ENCODE peak calls at places on chromosomes 5 and 9, in seven cellular contexts. G, N, L, V, O, D and B are unnamed samples.

GRCh38 chr9:935348-935965 is 41.0 kb upstream of the DMRT3 start:
- DNase-seq in N (no peak), O (no peak), G (no peak), D (peak), V (no peak), L (no peak), B (no peak)

GRCh38 chr9:74277532-74277931 is 219.6 kb upstream of the RORB start:
- DNase-seq in N (no peak), D (no peak), L (no peak), G (no peak), V (no peak), O (no peak), B (peak)

GRCh38 chr5:154296525-154297159 is 106.1 kb downstream of the GALNT10 start:
- DNase-seq in N (no peak), L (no peak), D (no peak), V (no peak), O (no peak), G (no peak), B (no peak)

GRCh38 chr9:23586906-23587305 is 239.1 kb downstream of the ELAVL2 start:
- DNase-seq in O (no peak), G (no peak), L (no peak), N (no peak), V (no peak), D (no peak), B (no peak)

GRCh38 chr9:87503970-87504369 is 6.3 kb downstream of the DAPK1 start:
- DNase-seq in G (no peak), N (no peak), V (no peak), L (no peak), O (no peak), D (peak), B (peak)

GRCh38 chr5:427415-428087 is 15.4 kb upstream of the EXOC3 start:
- DNase-seq in V (no peak), O (peak), G (no peak), D (no peak), L (no peak), N (peak), B (no peak)

GRCh38 chr9:93657331-93658111 is 81.1 kb downstream of the PHF2 start:
- DNase-seq in V (no peak), L (no peak), N (peak), O (no peak), D (no peak), G (peak), B (no peak)

GRCh38 chr9:124443625-124444024 is 6.6 kb upstream of the ADGRD2 start:
- DNase-seq in O (no peak), L (no peak), N (no peak), G (no peak), D (no peak), V (no peak), B (no peak)

GRCh38 chr5:54991446-54991845 is 6.1 kb upstream of the ESM1 start:
- DNase-seq in L (no peak), N (no peak), V (no peak), O (no peak), G (no peak), D (peak), B (no peak)

GRCh38 chr5:72018158-72018803 is 89.0 kb upstream of the MAP1B start:
- DNase-seq in L (peak), D (peak), N (peak), V (peak), G (peak), O (no peak), B (peak)

GRCh38 chr5:91288117-91288516 is 95.0 kb downstream of the ARRDC3 start:
- DNase-seq in G (no peak), D (peak), L (no peak), O (no peak), V (no peak), N (no peak), B (no peak)

GRCh38 chr5:89444073-89444472 is 561.1 kb upstream of the MEF2C start:
- DNase-seq in D (no peak), O (no peak), G (no peak), L (no peak), N (no peak), V (no peak), B (no peak)

GRCh38 chr9:135355466-135356420 is 123.8 kb upstream of the PPP1R26 start:
- DNase-seq in G (no peak), L (no peak), N (no peak), O (peak), D (no peak), V (no peak), B (no peak)

GRCh38 chr9:135359764-135360163 is 119.8 kb upstream of the PPP1R26 start:
- DNase-seq in O (no peak), V (no peak), D (no peak), N (no peak), G (no peak), L (no peak), B (no peak)

GRCh38 chr9:135356796-135357195 is 122.8 kb upstream of the PPP1R26 start:
- DNase-seq in L (no peak), D (no peak), O (no peak), N (no peak), V (no peak), G (no peak), B (no peak)

GRCh38 chr9:135353935-135354334 is 125.6 kb upstream of the PPP1R26 start:
- DNase-seq in V (no peak), G (no peak), D (no peak), O (peak), L (no peak), N (no peak), B (no peak)

GRCh38 chr9:135358161-135358940 is 121.2 kb upstream of the PPP1R26 start:
- DNase-seq in N (no peak), L (no peak), G (no peak), O (peak), V (no peak), D (no peak), B (no peak)
- TF ChIP-seq CTCF in N (no peak), L (no peak), G (no peak), O (no peak), V (no peak), D (no peak), B (no peak)

GRCh38 chr9:116361558-116361957 is 208.0 kb downstream of the PAPPA start:
- DNase-seq in D (no peak), O (no peak), G (no peak), V (no peak), N (peak), L (no peak), B (no peak)

GRCh38 chr9:116365056-116365471 is 211.5 kb downstream of the PAPPA start:
- DNase-seq in V (no peak), D (peak), L (no peak), N (no peak), O (peak), G (peak), B (no peak)

GRCh38 chr9:116359958-116360357 is 206.4 kb downstream of the PAPPA start:
- DNase-seq in N (no peak), L (no peak), D (no peak), G (no peak), O (no peak), V (no peak), B (no peak)

GRCh38 chr9:116360974-116361373 is 207.4 kb downstream of the PAPPA start:
- DNase-seq in L (no peak), V (no peak), G (no peak), O (no peak), D (no peak), N (no peak), B (no peak)

DNA sequence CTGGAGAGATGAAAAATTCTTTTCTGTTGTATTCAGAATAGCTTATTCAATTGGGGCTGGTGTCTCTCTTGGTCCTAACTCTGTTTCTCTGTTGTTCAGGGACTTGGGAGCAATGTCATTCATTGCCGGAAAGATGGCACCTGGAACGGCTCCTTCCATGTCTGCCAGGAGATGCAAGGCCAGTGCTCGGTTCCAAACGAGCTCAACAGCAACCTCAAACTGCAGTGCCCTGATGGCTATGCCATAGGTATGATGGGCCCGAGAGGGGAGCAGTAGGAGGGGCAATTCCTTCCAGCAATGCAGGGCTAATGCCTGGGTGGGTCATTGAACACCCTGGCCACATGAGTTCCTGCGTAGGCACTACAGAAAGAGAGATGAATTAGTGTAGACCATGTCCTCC is 208.9 kb downstream of the PAPPA start:
- DNase-seq in D (no peak), O (no peak), N (no peak), L (no peak), G (no peak), V (no peak), B (no peak)
- TF ChIP-seq CTCF in D (no peak), O (no peak), N (no peak), L (no peak), G (no peak), V (no peak), B (no peak)

DNA sequence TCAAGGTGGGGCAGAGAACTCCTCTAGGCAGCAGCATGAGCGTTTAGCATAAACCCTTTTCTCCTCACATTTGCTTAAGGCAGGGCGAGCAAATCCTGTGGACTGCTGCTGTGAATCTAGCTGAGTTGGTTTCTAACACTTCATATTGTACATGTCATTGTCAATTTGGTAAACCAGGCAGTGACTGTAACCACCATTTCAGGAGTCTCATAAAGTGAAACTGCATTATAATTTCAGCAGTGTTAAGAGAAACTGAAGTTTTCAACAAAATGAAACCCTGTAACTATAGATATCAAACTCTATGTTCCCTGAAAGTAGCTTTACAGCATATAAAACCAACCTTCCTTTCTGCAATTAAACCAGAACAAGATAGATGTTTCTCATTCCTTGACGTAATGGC is 45.8 kb upstream of the MAN2A1 start:
- DNase-seq in G (no peak), L (no peak), O (no peak), N (no peak), V (no peak), D (no peak), B (no peak)
- TF ChIP-seq CTCF in G (no peak), L (no peak), O (no peak), N (no peak), V (no peak), D (no peak), B (no peak)

GRCh38 chr5:123093279-123094226 is 4.5 kb downstream of the PRDM6 start:
- DNase-seq in L (no peak), N (no peak), O (peak), G (no peak), V (no peak), D (no peak), B (no peak)

GRCh38 chr5:123097483-123097870 is 8.4 kb downstream of the PRDM6 start:
- DNase-seq in N (no peak), G (no peak), D (no peak), O (no peak), L (no peak), V (no peak), B (no peak)

GRCh38 chr5:123094919-123095693 is 6.1 kb downstream of the PRDM6 start:
- DNase-seq in L (no peak), G (no peak), O (peak), V (peak), N (no peak), D (no peak), B (no peak)

GRCh38 chr5:123094227-123094918 is 5.3 kb downstream of the PRDM6 start:
- DNase-seq in V (no peak), L (no peak), D (no peak), G (no peak), N (no peak), O (no peak), B (no peak)

DNA sequence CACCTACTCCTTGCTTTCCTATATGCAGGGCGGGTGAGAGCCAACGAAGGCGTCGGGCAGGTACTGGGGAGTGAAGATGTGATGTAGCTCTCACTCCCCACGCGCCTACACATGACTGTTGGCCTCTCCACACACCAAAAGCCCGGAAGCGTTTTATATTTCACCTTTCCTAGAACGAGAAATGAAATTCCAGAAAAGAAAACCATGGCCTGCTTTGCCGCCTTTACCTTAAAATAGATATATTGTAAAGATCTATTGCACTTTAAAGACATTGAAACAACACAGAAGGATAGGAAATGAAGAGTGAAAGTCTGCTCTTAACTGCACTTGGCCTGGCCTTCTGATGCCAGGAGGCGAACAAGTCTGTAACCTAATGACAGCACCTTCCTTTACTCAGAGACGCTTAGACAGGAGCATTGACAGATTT is 6.7 kb downstream of the PRDM6 start:
- DNase-seq in N (no peak), O (no peak), D (no peak), L (no peak), V (no peak), G (no peak), B (no peak)
- TF ChIP-seq CTCF in N (no peak), O (no peak), D (no peak), L (no peak), V (no peak), G (no peak), B (no peak)

DNA sequence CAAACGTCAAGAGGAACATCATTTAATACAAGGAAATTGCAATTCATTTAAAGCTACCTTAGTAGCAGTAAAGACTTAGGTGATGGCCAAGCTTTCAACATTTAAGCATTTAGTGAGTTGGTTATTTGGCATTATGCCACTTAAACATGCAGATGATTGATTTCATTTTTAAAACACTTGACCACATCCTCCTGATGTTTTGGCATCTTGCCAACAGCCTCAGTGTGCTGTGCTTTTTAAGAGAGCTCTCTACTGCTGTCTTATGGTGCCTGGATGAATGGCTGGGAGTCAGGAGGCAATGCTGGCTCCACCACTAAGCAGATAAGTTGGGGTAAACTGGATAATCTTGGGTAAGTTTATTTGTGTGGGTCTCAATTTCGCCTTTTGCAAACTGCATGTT is 364.5 kb downstream of the MAN2A1 start:
- DNase-seq in D (peak), N (no peak), O (no peak), V (no peak), L (peak), G (no peak), B (peak)
- TF ChIP-seq CTCF in D (peak), N (no peak), O (no peak), V (no peak), L (no peak), G (no peak), B (peak)

GRCh38 chr5:38666668-38667498 is 110.4 kb upstream of the LIFR start:
- DNase-seq in V (peak), L (peak), O (no peak), G (peak), N (peak), D (peak), B (peak)
- TF ChIP-seq CTCF in V (peak), L (peak), O (peak), G (peak), N (peak), D (peak), B (no peak)

GRCh38 chr5:180313677-180314076 is 21.8 kb upstream of the MAPK9 start:
- DNase-seq in V (no peak), N (peak), O (peak), L (peak), D (no peak), G (no peak), B (peak)
- TF ChIP-seq CTCF in V (no peak), N (peak), O (no peak), L (peak), D (no peak), G (no peak), B (no peak)